ENCODE peak calls at places on chromosome 6, in four cellular contexts. S, C, I and R are unnamed samples.

GRCh38 chr6:24918641-24919403 is 16.9 kb downstream of the RIPOR2 start:
- DNase-seq in S (no peak), C (peak; percentile 72), I (peak; percentile 91), R (no peak)

GRCh38 chr6:24858154-24858801 is 59.6 kb upstream of the ARMH2 start:
- DNase-seq in S (peak; percentile 22), C (no peak), I (no peak), R (peak; percentile 65)

GRCh38 chr6:34806738-34807453 is 15.0 kb downstream of the BLTP3A start:
- DNase-seq in S (no peak), C (no peak), I (no peak), R (no peak)

GRCh38 chr6:82227770-82228169 is 19.8 kb downstream of the IBTK start:
- DNase-seq in S (no peak), C (no peak), I (no peak), R (no peak)

GRCh38 chr6:30647802-30648460 is 998 bp downstream of the C6orf136 start:
- DNase-seq in S (no peak), C (peak; percentile 67), I (no peak), R (no peak)

GRCh38 chr6:1810880-1811279 is 201.2 kb downstream of the FOXC1 start:
- DNase-seq in S (no peak), C (no peak), I (no peak), R (no peak)

GRCh38 chr6:49457771-49458170 is 5.3 kb downstream of the MMUT start:
- DNase-seq in S (no peak), C (no peak), I (no peak), R (no peak)

GRCh38 chr6:22399693-22400092 is 102.9 kb upstream of the PRL start:
- DNase-seq in S (no peak), C (no peak), I (no peak), R (no peak)

GRCh38 chr6:91435630-91436029 is 848.8 kb upstream of the MAP3K7 start:
- DNase-seq in S (no peak), C (no peak), I (no peak), R (no peak)

GRCh38 chr6:65117854-65118409 is 589.1 kb downstream of the EYS start:
- DNase-seq in S (no peak), C (no peak), I (no peak), R (no peak)

GRCh38 chr6:136593748-136594490 is 43.7 kb upstream of the MAP7 start:
- DNase-seq in S (no peak), C (no peak), I (peak; percentile 13), R (peak; percentile 87)